ENCODE peak calls at places on chromosomes 7 and 10, in nine cellular contexts. S is stimulated activated CD8-positive, alpha-beta memory T cell treated with anti-CD3 and anti-CD28 coated beads, Interleukin-7, amount 100 ng/mL, for 24 hours; N is NCI-H524; D is stimulated activated naive CD4-positive, alpha-beta T cell; E is cerebellum; Q is heart right ventricle; P is lower lobe of right lung; V is midbrain; U is WTC11. R is an unnamed sample.

GRCh38 chr7:154789404-154789803 is 213.5 kb downstream of the PAXIP1 start:
- DNase-seq in S (no peak), N (no peak), D (no peak), E (peak), Q (no peak), P (no peak), V (peak), U (no peak), R (no peak)

GRCh38 chr10:47156873-47157272 is 143.1 kb upstream of the GDF10 start:
- DNase-seq in S (no peak), N (no peak), D (no peak), E (no peak), Q (no peak), P (no peak), V (no peak), U (no peak), R (no peak)

GRCh38 chr7:39910108-39910869 is 39.8 kb upstream of the CDK13 start:
- DNase-seq in S (no peak), N (no peak), D (no peak), E (no peak), Q (no peak), P (no peak), V (no peak), U (no peak), R (no peak)

GRCh38 chr7:24894670-24895221 is 85.2 kb downstream of the OSBPL3 start:
- DNase-seq in S (no peak), N (no peak), D (no peak), E (no peak), Q (no peak), P (no peak), V (no peak), U (peak), R (no peak)

GRCh38 chr10:75469018-75469616 is 37.7 kb downstream of the LRMDA start:
- DNase-seq in S (no peak), N (no peak), D (no peak), E (no peak), Q (peak), P (no peak), V (no peak), U (no peak), R (no peak)

GRCh38 chr7:103524042-103524907 is 78.3 kb upstream of the SLC26A5 start:
- DNase-seq in S (no peak), N (no peak), D (no peak), E (peak), Q (no peak), P (no peak), V (peak), U (no peak), R (peak)

GRCh38 chr10:60197206-60197605 is 192.5 kb downstream of the ANK3 start:
- DNase-seq in S (no peak), N (no peak), D (no peak), E (no peak), Q (no peak), P (no peak), V (no peak), U (no peak), R (no peak)

GRCh38 chr7:96414931-96415292 is 93.0 kb upstream of the SLC25A13 start:
- DNase-seq in S (no peak), N (peak), D (no peak), E (no peak), Q (peak), P (no peak), V (peak), U (peak), R (peak)

GRCh38 chr10:70466951-70467350 is 11.6 kb upstream of the PALD1 start:
- DNase-seq in S (no peak), N (no peak), D (no peak), E (no peak), Q (no peak), P (no peak), V (no peak), U (no peak), R (no peak)

GRCh38 chr10:132478341-132479023 is 59.1 kb upstream of the INPP5A start:
- DNase-seq in S (no peak), N (no peak), D (no peak), E (no peak), Q (no peak), P (peak), V (no peak), U (peak), R (no peak)

GRCh38 chr10:131512852-131513251 is 201.3 kb upstream of the TCERG1L start:
- DNase-seq in S (no peak), N (no peak), D (no peak), E (no peak), Q (no peak), P (no peak), V (no peak), U (no peak), R (no peak)

GRCh38 chr10:32889631-32890212 is 68.3 kb downstream of the ITGB1 start:
- DNase-seq in S (no peak), N (no peak), D (no peak), E (no peak), Q (no peak), P (no peak), V (no peak), U (no peak), R (no peak)

R was measured in CD4-positive, CD25-positive, alpha-beta regulatory T cell.